ENCODE peak calls at places on chromosomes 11 and 22, in nine cellular contexts. O is stimulated activated effector memory CD8-positive, alpha-beta T cell treated with anti-CD3 and anti-CD28 coated beads, Interleukin-12 subunit alpha, Interleukin-12 subunit beta, amount 100 ng/mL, for 72 hours; N is activated CD8-positive, alpha-beta memory T cell treated with anti-CD3 and anti-CD28 coated beads for 48 hours; R is myocyte; W is BE2C; P is uterus; G is chondrocyte; J is lung; X is NB4. F is an unnamed sample.

GRCh38 chr22:22928666-22929380 is 41.2 kb downstream of the IGLL5 start:
- DNase-seq in O (peak), N (peak), R (peak), W (no peak), P (no peak), G (no peak), J (peak), X (peak), F (no peak)

GRCh38 chr11:121237686-121238658 is 54.6 kb upstream of the SC5D start:
- DNase-seq in O (no peak), N (no peak), R (peak), W (no peak), P (peak), G (no peak), J (no peak), X (no peak), F (no peak)

GRCh38 chr11:71381781-71382505 is 66.2 kb downstream of the DHCR7 start:
- DNase-seq in O (no peak), N (no peak), R (peak), W (no peak), P (no peak), G (no peak), J (no peak), X (no peak), F (no peak)

GRCh38 chr22:46437990-46438389 is 99.4 kb downstream of the CELSR1 start:
- DNase-seq in O (no peak), N (no peak), R (no peak), W (no peak), P (no peak), G (no peak), J (no peak), X (no peak), F (no peak)

GRCh38 chr11:126739499-126740145 is 260.9 kb downstream of the KIRREL3 start:
- DNase-seq in O (no peak), N (no peak), R (no peak), W (no peak), P (no peak), G (no peak), J (no peak), X (no peak), F (no peak)

GRCh38 chr11:12224537-12224893 is 114.1 kb downstream of the MICAL2 start:
- DNase-seq in O (peak), N (peak), R (peak), W (no peak), P (peak), G (no peak), J (peak), X (peak), F (no peak)

GRCh38 chr11:129442171-129442570 is 66.5 kb downstream of the BARX2 start:
- DNase-seq in O (no peak), N (no peak), R (no peak), W (no peak), P (no peak), G (no peak), J (no peak), X (no peak), F (no peak)

GRCh38 chr11:47225552-47226137 is 10.9 kb downstream of the DDB2 start:
- DNase-seq in O (no peak), N (no peak), R (no peak), W (no peak), P (no peak), G (no peak), J (no peak), X (no peak), F (no peak)

GRCh38 chr11:119479685-119480275 is 56.8 kb upstream of the THY1 start:
- DNase-seq in O (no peak), N (no peak), R (no peak), W (no peak), P (peak), G (no peak), J (no peak), X (peak), F (no peak)

GRCh38 chr11:1117970-1118369 is 39.8 kb upstream of the MUC5AC start:
- DNase-seq in O (no peak), N (no peak), R (no peak), W (no peak), P (no peak), G (peak), J (no peak), X (no peak), F (no peak)

GRCh38 chr11:35785287-35786167 is 123.0 kb downstream of the TRIM44 start:
- DNase-seq in O (no peak), N (no peak), R (peak), W (no peak), P (no peak), G (no peak), J (no peak), X (no peak), F (no peak)

GRCh38 chr11:77522215-77522614 is 48.3 kb upstream of the PAK1 start:
- DNase-seq in O (no peak), N (no peak), R (no peak), W (no peak), P (no peak), G (no peak), J (no peak), X (no peak), F (no peak)

GRCh38 chr11:69923641-69924307 is 104.6 kb upstream of the FGF3 start:
- DNase-seq in O (no peak), N (no peak), R (no peak), W (peak), P (no peak), G (peak), J (no peak), X (no peak), F (no peak)

GRCh38 chr11:82862379-82862778 is 37.9 kb downstream of the PRCP start:
- DNase-seq in O (no peak), N (no peak), R (no peak), W (no peak), P (no peak), G (no peak), J (no peak), X (no peak), F (no peak)

GRCh38 chr11:33996498-33997454 is 54.8 kb upstream of the CAPRIN1 start:
- DNase-seq in O (peak), N (peak), R (peak), W (peak), P (peak), G (no peak), J (peak), X (peak), F (peak)

GRCh38 chr11:122764691-122765090 is 73.6 kb upstream of the CRTAM start:
- DNase-seq in O (no peak), N (no peak), R (no peak), W (no peak), P (no peak), G (no peak), J (no peak), X (no peak), F (no peak)

GRCh38 chr11:117930208-117930570 is 987 bp upstream of the TMPRSS13 start:
- DNase-seq in O (no peak), N (no peak), R (no peak), W (no peak), P (no peak), G (no peak), J (peak), X (no peak), F (no peak)

GRCh38 chr22:19422440-19423301 is 8.9 kb downstream of the HIRA start:
- DNase-seq in O (no peak), N (no peak), R (peak), W (no peak), P (no peak), G (no peak), J (no peak), X (no peak), F (no peak)

GRCh38 chr22:31235076-31235475 is 23.0 kb downstream of the LIMK2 start:
- DNase-seq in O (no peak), N (no peak), R (no peak), W (no peak), P (no peak), G (no peak), J (no peak), X (no peak), F (no peak)

GRCh38 chr11:27100534-27100933 is 59.9 kb downstream of the BBOX1 start:
- DNase-seq in O (no peak), N (no peak), R (peak), W (no peak), P (no peak), G (no peak), J (no peak), X (no peak), F (no peak)

F was measured in WERI-Rb-1.